ENCODE peak calls at places on chromosomes 3 and 15, in five cellular contexts. A is cardiac fibroblast, I is neural crest cell, X is thoracic aorta, Y is osteocyte. W is an unnamed sample.

GRCh38 chr3:120062474-120062873 is 31.8 kb downstream of the GSK3B start:
- DNase-seq in A (peak), I (no peak), X (no peak), Y (no peak), W (peak)

GRCh38 chr3:58237940-58238681 is 519 bp downstream of the ABHD6 start:
- DNase-seq in A (peak), I (peak), X (no peak), Y (no peak), W (peak)

GRCh38 chr3:101249512-101249911 is 70.9 kb downstream of the IMPG2 start:
- DNase-seq in A (peak), I (no peak), X (no peak), Y (no peak), W (no peak)

GRCh38 chr15:84603630-84604379 is 3.0 kb downstream of the ZSCAN2 start:
- DNase-seq in A (no peak), I (no peak), X (no peak), Y (no peak), W (no peak)

GRCh38 chr3:139558351-139559170 is 19.0 kb upstream of the RBP1 start:
- DNase-seq in A (no peak), I (no peak), X (no peak), Y (no peak), W (no peak)

GRCh38 chr3:197680955-197681521 is 55.7 kb downstream of the RUBCN start:
- DNase-seq in A (no peak), I (no peak), X (no peak), Y (no peak), W (no peak)

GRCh38 chr15:67569668-67570067 is 27.2 kb downstream of the MAP2K5 start:
- DNase-seq in A (no peak), I (no peak), X (no peak), Y (no peak), W (no peak)

GRCh38 chr3:49600781-49601180 is 46.5 kb downstream of the BSN start:
- DNase-seq in A (no peak), I (no peak), X (no peak), Y (peak), W (no peak)

GRCh38 chr3:156298938-156299337 is 178.6 kb downstream of the KCNAB1 start:
- DNase-seq in A (no peak), I (no peak), X (no peak), Y (no peak), W (no peak)

GRCh38 chr3:137075020-137075419 is 117.2 kb downstream of the IL20RB start:
- DNase-seq in A (no peak), I (no peak), X (no peak), Y (no peak), W (no peak)

GRCh38 chr3:54745863-54746262 is 182.0 kb downstream of the LRTM1 start:
- DNase-seq in A (no peak), I (no peak), X (no peak), Y (no peak), W (no peak)

GRCh38 chr3:168615489-168616020 is 519.8 kb upstream of the GOLIM4 start:
- DNase-seq in A (no peak), I (no peak), X (no peak), Y (no peak), W (no peak)

GRCh38 chr3:173911446-173911845 is 513.9 kb downstream of the NLGN1 start:
- DNase-seq in A (no peak), I (no peak), X (no peak), Y (no peak), W (no peak)

GRCh38 chr3:29644956-29645661 is 364.2 kb downstream of the RBMS3 start:
- DNase-seq in A (peak), I (no peak), X (no peak), Y (no peak), W (no peak)
- TF ChIP-seq CTCF in A (no peak), I (no peak), X (no peak), Y (no peak), W (no peak)

DNA sequence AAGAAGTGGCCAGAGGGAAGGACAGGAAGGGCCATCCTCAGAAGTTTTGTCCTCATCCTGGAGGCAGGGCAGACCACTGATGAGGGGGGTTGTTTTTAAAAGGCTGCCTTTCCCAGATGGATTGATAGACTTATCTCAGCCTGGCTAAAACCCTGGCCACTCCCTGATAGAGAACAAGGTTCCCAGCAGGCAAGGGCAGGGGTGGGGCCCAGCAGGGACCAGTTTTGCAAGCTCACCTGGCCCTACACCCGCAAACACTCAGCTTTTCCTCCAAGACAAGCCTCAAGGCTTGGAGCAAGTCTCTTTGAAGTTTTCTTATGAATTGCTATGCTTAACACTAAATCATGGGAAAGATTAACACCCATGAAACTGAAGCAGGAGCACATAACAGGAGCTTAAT is 9.1 kb downstream of the LIPC start:
- DNase-seq in A (no peak), I (no peak), X (no peak), Y (no peak), W (no peak)
- TF ChIP-seq CTCF in A (no peak), I (no peak), X (no peak), Y (no peak), W (no peak)

GRCh38 chr15:26864664-26865191 is 2.1 kb upstream of the GABRA5 start:
- DNase-seq in A (peak), I (peak), X (no peak), Y (no peak), W (peak)
- TF ChIP-seq CTCF in A (peak), I (peak), X (peak), Y (peak), W (no peak)

GRCh38 chr3:2898591-2899353 is 211.4 kb downstream of the IL5RA start:
- DNase-seq in A (no peak), I (no peak), X (no peak), Y (no peak), W (no peak)
- TF ChIP-seq CTCF in A (no peak), I (no peak), X (no peak), Y (no peak), W (no peak)

GRCh38 chr3:9787714-9788113 is 4.6 kb downstream of the TADA3 start:
- DNase-seq in A (no peak), I (no peak), X (no peak), Y (no peak), W (no peak)

GRCh38 chr3:9785602-9786001 is 6.7 kb downstream of the TADA3 start:
- DNase-seq in A (no peak), I (no peak), X (no peak), Y (no peak), W (no peak)

GRCh38 chr3:9786209-9786739 is 6.0 kb downstream of the TADA3 start:
- DNase-seq in A (no peak), I (no peak), X (no peak), Y (no peak), W (no peak)

GRCh38 chr3:9784876-9785443 is 7.3 kb downstream of the TADA3 start:
- DNase-seq in A (peak), I (no peak), X (no peak), Y (no peak), W (no peak)

GRCh38 chr3:9786825-9787654 is 5.2 kb downstream of the TADA3 start:
- DNase-seq in A (no peak), I (no peak), X (no peak), Y (no peak), W (no peak)
- TF ChIP-seq CTCF in A (peak), I (peak), X (peak), Y (peak), W (peak)

DNA sequence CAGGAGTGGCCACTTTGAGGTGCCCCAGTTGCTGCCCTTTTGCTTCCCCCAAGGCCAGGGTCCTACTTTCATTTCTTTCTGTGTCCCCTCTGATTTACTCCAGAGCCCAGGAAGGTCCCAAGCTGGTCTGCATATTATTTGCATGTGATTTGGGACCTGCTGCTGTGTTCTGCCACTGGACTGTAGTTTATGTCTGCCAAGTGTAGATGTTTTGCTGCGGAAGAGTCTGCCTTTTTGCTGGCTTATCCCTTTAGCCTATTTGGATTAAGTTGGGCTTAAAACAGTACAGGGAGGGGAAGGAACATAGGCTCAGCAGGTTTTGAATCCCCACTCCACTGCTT is 21.4 kb downstream of the NOX5 start:
- DNase-seq in A (no peak), I (no peak), X (no peak), Y (no peak), W (no peak)
- TF ChIP-seq CTCF in A (no peak), I (no peak), X (no peak), Y (no peak), W (no peak)

GRCh38 chr15:74335396-74335795 is 32.0 kb downstream of the CYP11A1 start:
- DNase-seq in A (no peak), I (no peak), X (no peak), Y (no peak), W (no peak)

GRCh38 chr15:74334127-74334526 is 33.3 kb downstream of the CYP11A1 start:
- DNase-seq in A (no peak), I (no peak), X (no peak), Y (no peak), W (no peak)

GRCh38 chr15:74337607-74338211 is 29.7 kb downstream of the CYP11A1 start:
- DNase-seq in A (no peak), I (no peak), X (no peak), Y (no peak), W (no peak)

GRCh38 chr15:74337146-74337545 is 30.3 kb downstream of the CYP11A1 start:
- DNase-seq in A (no peak), I (no peak), X (no peak), Y (no peak), W (no peak)

GRCh38 chr15:74336061-74337005 is 31.1 kb downstream of the CYP11A1 start:
- DNase-seq in A (peak), I (no peak), X (no peak), Y (no peak), W (no peak)
- TF ChIP-seq CTCF in A (no peak), I (no peak), X (no peak), Y (no peak), W (no peak)

GRCh38 chr3:61563614-61564404 is 2.4 kb downstream of the PTPRG start:
- DNase-seq in A (no peak), I (peak), X (no peak), Y (no peak), W (peak)

GRCh38 chr3:61562810-61563613 is 1.6 kb downstream of the PTPRG start:
- DNase-seq in A (peak), I (peak), X (no peak), Y (no peak), W (peak)

GRCh38 chr3:61562042-61562809 is 855 bp downstream of the PTPRG start:
- DNase-seq in A (peak), I (peak), X (no peak), Y (no peak), W (peak)

GRCh38 chr3:61565569-61565968 is 4.2 kb downstream of the PTPRG start:
- DNase-seq in A (peak), I (no peak), X (no peak), Y (no peak), W (no peak)

DNA sequence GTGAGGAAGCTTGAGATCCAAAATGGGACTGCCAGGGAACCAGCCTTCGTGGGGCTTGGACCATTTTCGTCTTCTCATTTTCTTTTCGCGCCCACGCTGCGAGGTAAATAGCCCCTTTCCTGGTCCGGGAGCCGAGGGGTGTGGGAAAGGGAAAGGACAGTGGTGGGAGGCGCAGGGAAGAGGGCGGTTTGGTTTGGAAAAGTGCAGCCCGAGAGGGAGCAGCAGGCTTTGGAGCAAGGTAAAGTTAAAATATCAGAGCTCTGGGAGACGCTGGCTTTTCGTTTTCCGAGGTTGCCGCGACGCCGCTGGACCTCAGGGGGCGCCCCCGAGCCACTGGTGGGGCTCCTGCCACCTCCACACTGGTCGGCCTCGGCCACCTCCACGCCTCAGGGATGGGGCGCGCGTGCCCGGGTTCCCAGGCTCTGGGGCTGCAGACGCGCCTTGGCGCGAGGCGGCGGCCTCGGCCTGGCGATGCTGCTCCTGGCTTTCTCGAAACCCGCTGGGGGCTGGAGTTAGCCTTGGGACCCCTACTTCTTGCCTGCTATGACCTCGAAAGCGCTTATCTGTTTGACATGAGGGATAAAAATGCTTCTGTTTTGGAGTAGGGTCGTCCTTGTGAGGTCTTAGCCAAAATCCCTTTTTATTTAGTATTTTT is 3.2 kb downstream of the PTPRG start:
- DNase-seq in A (peak), I (peak), X (peak), Y (peak), W (peak)
- TF ChIP-seq CTCF in A (peak), I (peak), X (peak), Y (peak), W (peak)

GRCh38 chr3:53320697-53321096 is 26.6 kb downstream of the DCP1A start:
- DNase-seq in A (no peak), I (no peak), X (no peak), Y (no peak), W (no peak)
- TF ChIP-seq CTCF in A (no peak), I (no peak), X (no peak), Y (no peak), W (no peak)